ENCODE peak calls at places on chromosomes 6 and 20, in nine cellular contexts. D, W, E, U, R, K, A, S and P are unnamed samples.

GRCh38 chr20:34315236-34315635 is 12.1 kb upstream of the AHCY start:
- DNase-seq in A (no peak), R (no peak), D (no peak), E (no peak), W (no peak), U (no peak), K (no peak), S (no peak), P (no peak)

GRCh38 chr6:167342879-167343610 is 18.2 kb downstream of the TTLL2 start:
- DNase-seq in U (no peak), K (no peak), W (no peak), R (no peak), S (no peak), A (no peak), E (no peak), D (no peak), P (no peak)

GRCh38 chr20:54044156-54044555 is 26.2 kb downstream of the BCAS1 start:
- DNase-seq in U (no peak), A (peak), S (no peak), W (no peak), R (no peak), D (no peak), K (peak), E (no peak), P (no peak)

GRCh38 chr20:37395921-37396519 is 50.1 kb downstream of the SRC start:
- DNase-seq in D (peak), E (no peak), R (peak), S (no peak), U (no peak), W (peak), K (no peak), A (no peak), P (peak)

GRCh38 chr20:19918965-19919329 is 98.2 kb upstream of the NAA20 start:
- DNase-seq in D (no peak), E (no peak), U (no peak), A (no peak), W (peak), S (no peak), K (no peak), R (no peak), P (no peak)

GRCh38 chr6:146194434-146194833 is 165.6 kb downstream of the GRM1 start:
- DNase-seq in K (no peak), E (no peak), A (no peak), S (no peak), W (no peak), U (no peak), D (no peak), R (no peak), P (no peak)

GRCh38 chr6:140178550-140179334 is 804.3 kb upstream of the CITED2 start:
- DNase-seq in D (no peak), W (no peak), U (no peak), K (peak), A (peak), R (no peak), E (no peak), S (no peak), P (no peak)

GRCh38 chr6:166483556-166484250 is 101.0 kb upstream of the MPC1 start:
- DNase-seq in W (peak), D (no peak), A (no peak), E (no peak), R (no peak), K (no peak), U (no peak), S (no peak), P (no peak)

GRCh38 chr6:5142131-5142530 is 57.0 kb downstream of the PPP1R3G start:
- DNase-seq in D (no peak), W (no peak), E (no peak), A (no peak), U (no peak), S (no peak), R (no peak), K (no peak), P (no peak)

GRCh38 chr6:38137609-38138008 is 318.1 kb downstream of the ZFAND3 start:
- DNase-seq in E (no peak), U (no peak), W (no peak), K (no peak), D (peak), R (peak), A (no peak), S (no peak), P (no peak)

GRCh38 chr6:149988550-149989336 is 25.0 kb downstream of the ULBP1 start:
- DNase-seq in R (no peak), A (no peak), U (no peak), S (no peak), D (peak), W (no peak), E (no peak), K (no peak), P (no peak)

GRCh38 chr20:48455606-48456360 is 372.0 kb downstream of the PREX1 start:
- DNase-seq in K (no peak), A (no peak), R (peak), E (no peak), D (no peak), U (no peak), S (no peak), W (peak), P (no peak)

GRCh38 chr6:14763616-14764015 is 482.3 kb upstream of the JARID2 start:
- DNase-seq in K (no peak), D (no peak), U (no peak), W (no peak), A (no peak), S (no peak), E (no peak), R (no peak), P (no peak)

GRCh38 chr20:34538671-34539123 is 19.8 kb upstream of the MAP1LC3A start:
- DNase-seq in R (peak), D (peak), S (peak), E (peak), W (peak), K (peak), U (no peak), A (peak), P (peak)

GRCh38 chr20:63301671-63302070 is 8.7 kb downstream of the COL20A1 start:
- DNase-seq in K (no peak), A (no peak), D (no peak), U (no peak), S (no peak), R (no peak), E (no peak), W (no peak), P (no peak)

GRCh38 chr6:44556046-44556445 is 168.5 kb downstream of the CDC5L start:
- DNase-seq in S (no peak), E (peak), U (no peak), R (no peak), D (no peak), W (no peak), K (no peak), A (no peak), P (no peak)

GRCh38 chr20:17969276-17969883 is 562 bp downstream of the MGME1 start:
- DNase-seq in K (no peak), R (no peak), S (no peak), W (peak), A (no peak), E (peak), U (no peak), D (no peak), P (peak)

GRCh38 chr6:33886673-33887144 is 82.9 kb upstream of the MLN start:
- DNase-seq in W (no peak), A (peak), E (no peak), S (no peak), R (no peak), U (no peak), K (peak), D (no peak), P (no peak)

GRCh38 chr6:108807928-108808327 is 40.3 kb upstream of the ARMC2 start:
- DNase-seq in U (no peak), K (no peak), W (no peak), E (peak), R (no peak), S (no peak), A (no peak), D (no peak), P (no peak)

GRCh38 chr6:11067348-11067747 is 23.2 kb upstream of the ELOVL2 start:
- DNase-seq in A (no peak), D (no peak), U (no peak), W (no peak), S (no peak), E (no peak), R (no peak), K (no peak), P (no peak)

GRCh38 chr20:48166082-48166835 is 381.0 kb upstream of the SULF2 start:
- DNase-seq in D (no peak), A (no peak), K (peak), W (no peak), R (no peak), S (no peak), E (no peak), U (no peak), P (no peak)

GRCh38 chr20:35551485-35551884 is 9.6 kb downstream of the ERGIC3 start:
- DNase-seq in E (no peak), W (no peak), D (no peak), A (peak), S (no peak), U (no peak), R (no peak), K (no peak), P (no peak)

GRCh38 chr20:62642666-62643520 is 590 bp downstream of the SLCO4A1 start:
- DNase-seq in W (peak), E (peak), R (no peak), K (no peak), U (no peak), S (peak), D (peak), A (peak), P (no peak)

GRCh38 chr6:46715106-46715505 is 20.1 kb downstream of the PLA2G7 start:
- DNase-seq in R (no peak), D (no peak), S (no peak), U (no peak), E (no peak), K (peak), W (no peak), A (no peak), P (no peak)

GRCh38 chr6:137637161-137637560 is 143.0 kb upstream of the OLIG3 start:
- DNase-seq in K (peak), E (no peak), S (no peak), W (no peak), U (peak), D (no peak), A (peak), R (no peak), P (no peak)

GRCh38 chr20:5569021-5569420 is 181.2 kb upstream of the SHLD1 start:
- DNase-seq in R (peak), D (no peak), W (peak), K (peak), E (peak), U (peak), A (peak), S (peak), P (peak)

GRCh38 chr6:139531148-139531547 is 156.7 kb upstream of the CITED2 start:
- DNase-seq in A (peak), E (no peak), S (no peak), D (no peak), K (peak), U (no peak), R (no peak), W (no peak), P (no peak)

GRCh38 chr6:29656798-29657197 is at the start of gene MOG:
- DNase-seq in D (no peak), W (no peak), U (no peak), A (no peak), R (no peak), E (no peak), K (no peak), S (no peak), P (no peak)

GRCh38 chr6:53107091-53107490 is 41.5 kb downstream of the GCM1 start:
- DNase-seq in R (no peak), D (no peak), U (no peak), W (no peak), K (peak), E (no peak), A (peak), S (no peak), P (no peak)

GRCh38 chr6:121732641-121733040 is 297.2 kb downstream of the GJA1 start:
- DNase-seq in S (no peak), A (peak), K (peak), W (no peak), E (no peak), U (no peak), D (no peak), R (no peak), P (no peak)

GRCh38 chr20:35252037-35252461 is 25.6 kb downstream of the MMP24 start:
- DNase-seq in U (no peak), D (no peak), S (no peak), W (no peak), R (no peak), A (no peak), E (no peak), K (no peak), P (no peak)